ENCODE peak calls at places on chromosomes 2 and 18, in seven cellular contexts. Z, S, C, G, J, N and E are unnamed samples.

GRCh38 chr18:9808530-9809241 is 77.1 kb upstream of the TXNDC2 start:
- DNase-seq in J (peak; percentile 53), C (no peak), N (no peak), Z (no peak), G (no peak), S (no peak), E (no peak)

GRCh38 chr2:222946700-222947278 is 86.0 kb downstream of the ACSL3 start:
- DNase-seq in C (no peak), N (no peak), S (no peak), J (peak; percentile 36), Z (peak; percentile 40), G (no peak), E (no peak)

GRCh38 chr18:63930774-63931354 is 18.2 kb upstream of the HMSD start:
- DNase-seq in Z (no peak), G (no peak), S (no peak), C (no peak), J (no peak), N (no peak), E (no peak)

GRCh38 chr2:124325667-124326425 is 300.8 kb downstream of the CNTNAP5 start:
- DNase-seq in N (no peak), Z (peak; percentile 27), J (no peak), S (no peak), C (no peak), G (no peak), E (no peak)

GRCh38 chr2:238945433-238946150 is 97.7 kb downstream of the TWIST2 start:
- DNase-seq in S (no peak), J (peak; percentile 87), G (peak; percentile 40), C (no peak), N (no peak), Z (peak; percentile 68), E (no peak)

GRCh38 chr2:226366920-226367319 is 432.7 kb downstream of the IRS1 start:
- DNase-seq in N (no peak), Z (no peak), S (no peak), C (no peak), G (no peak), J (no peak), E (no peak)

GRCh38 chr2:230794472-230794871 is 70.3 kb upstream of the ITM2C start:
- DNase-seq in S (no peak), Z (no peak), N (no peak), C (no peak), G (no peak), J (no peak), E (no peak)

GRCh38 chr2:119059287-119059686 is 99.3 kb downstream of the C1QL2 start:
- DNase-seq in G (no peak), Z (no peak), C (no peak), J (no peak), N (no peak), S (no peak), E (no peak)

GRCh38 chr18:57738078-57738477 is 65.0 kb downstream of the ATP8B1 start:
- DNase-seq in C (no peak), N (no peak), G (no peak), J (no peak), S (no peak), Z (peak; percentile 46), E (no peak)

GRCh38 chr2:176637497-176638166 is 368.4 kb downstream of the MTX2 start:
- DNase-seq in J (peak; percentile 58), Z (peak; percentile 78), N (no peak), S (peak; percentile 37), G (peak; percentile 35), C (no peak), E (no peak)

GRCh38 chr18:48868468-48869466 is 82.0 kb downstream of the SMAD7 start:
- DNase-seq in G (no peak), J (no peak), S (peak; percentile 96), N (peak; percentile 26), C (no peak), Z (peak; percentile 17), E (no peak)

GRCh38 chr18:1018211-1018651 is 113.6 kb downstream of the ADCYAP1 start:
- DNase-seq in N (no peak), C (peak; percentile 37), G (no peak), Z (peak; percentile 67), J (no peak), S (no peak), E (peak; percentile 84)

GRCh38 chr2:120350801-120351324 is 4.9 kb downstream of the INHBB start:
- DNase-seq in G (peak; percentile 69), C (no peak), J (no peak), Z (no peak), S (no peak), N (no peak), E (no peak)
- H3K4me3 ChIP-seq in G (no peak overlapping the region), C (no peak overlapping the region), J (no peak overlapping the region), Z (no peak overlapping the region), S (no peak overlapping the region), N (no peak overlapping the region), E (no peak overlapping the region)

GRCh38 chr2:29106241-29106640 is 9.0 kb upstream of the CLIP4 start:
- DNase-seq in Z (no peak), J (no peak), G (no peak), N (no peak), S (no peak), C (no peak), E (no peak)

GRCh38 chr2:29104589-29105164 is 10.5 kb upstream of the CLIP4 start:
- DNase-seq in Z (no peak), C (no peak), S (no peak), G (no peak), N (no peak), J (no peak), E (no peak)

GRCh38 chr2:29108225-29108624 is 7.0 kb upstream of the CLIP4 start:
- DNase-seq in C (peak; percentile 37), J (peak; percentile 94), Z (peak; percentile 94), G (no peak), S (no peak), N (no peak), E (peak; percentile 65)

GRCh38 chr2:29106980-29107388 is 8.2 kb upstream of the CLIP4 start:
- DNase-seq in G (no peak), S (no peak), J (peak; percentile 44), C (no peak), N (no peak), Z (peak; percentile 47), E (no peak)

DNA sequence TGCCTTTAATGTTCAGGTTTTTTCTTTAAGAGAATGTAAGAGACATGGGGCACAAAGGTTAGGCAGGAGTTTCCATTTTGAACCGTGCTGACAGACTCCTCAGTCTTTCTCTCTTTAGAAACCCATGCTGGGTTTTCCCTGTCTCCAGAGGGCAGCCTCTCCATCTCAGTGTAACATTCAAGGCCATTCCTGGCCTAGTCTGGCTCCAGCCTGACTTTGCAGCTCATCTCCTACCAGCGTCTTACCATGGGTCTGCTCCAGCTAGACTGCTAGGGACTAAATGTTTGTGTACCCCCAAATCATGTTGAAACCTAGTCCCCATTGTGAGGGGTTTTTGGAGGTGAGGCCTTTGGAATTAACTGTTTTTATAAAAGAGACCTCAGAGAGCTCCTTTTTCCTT is 9.8 kb upstream of the CLIP4 start:
- DNase-seq in C (no peak), Z (no peak), N (no peak), S (no peak), J (no peak), G (no peak), E (no peak)
- TF ChIP-seq CTCF in C (no peak), Z (no peak), N (no peak), S (no peak), J (no peak), G (no peak), E (no peak)

DNA sequence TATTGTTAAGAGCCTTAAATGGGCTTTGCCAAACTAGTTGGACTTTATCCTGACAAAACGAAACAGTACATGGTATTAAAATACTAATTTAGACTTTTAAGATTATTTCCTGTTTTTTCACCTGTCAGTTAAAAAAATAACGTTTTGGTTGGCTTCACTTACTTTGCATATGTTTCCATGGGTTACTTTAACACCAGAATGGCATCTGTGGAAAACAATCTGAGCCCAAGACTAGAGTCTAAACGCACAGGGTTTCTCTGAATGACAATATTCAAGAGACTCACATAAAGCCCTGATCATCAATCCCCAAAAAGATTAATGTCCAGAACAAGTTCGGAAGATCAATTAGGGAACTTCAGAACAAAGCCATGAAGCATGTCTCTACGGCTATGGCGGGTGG is 888.0 kb downstream of the EPHA4 start:
- DNase-seq in N (no peak), G (no peak), J (no peak), C (no peak), Z (no peak), S (no peak), E (no peak)
- H3K4me3 ChIP-seq in N (no peak overlapping the region), G (no peak overlapping the region), J (no peak overlapping the region), C (no peak overlapping the region), Z (no peak overlapping the region), S (no peak overlapping the region), E (no peak overlapping the region)

GRCh38 chr2:50318147-50318546 is 713.8 kb downstream of the NRXN1 start:
- DNase-seq in J (no peak), C (no peak), S (no peak), N (no peak), G (no peak), Z (no peak), E (no peak)
- TF ChIP-seq CTCF in J (no peak), C (no peak), S (peak; percentile 4), N (no peak), G (no peak), Z (no peak), E (peak; percentile 5)

GRCh38 chr18:34329840-34330239 is 105.1 kb upstream of the NOL4 start:
- DNase-seq in C (no peak), Z (no peak), G (no peak), N (no peak), J (no peak), S (no peak), E (no peak)

DNA sequence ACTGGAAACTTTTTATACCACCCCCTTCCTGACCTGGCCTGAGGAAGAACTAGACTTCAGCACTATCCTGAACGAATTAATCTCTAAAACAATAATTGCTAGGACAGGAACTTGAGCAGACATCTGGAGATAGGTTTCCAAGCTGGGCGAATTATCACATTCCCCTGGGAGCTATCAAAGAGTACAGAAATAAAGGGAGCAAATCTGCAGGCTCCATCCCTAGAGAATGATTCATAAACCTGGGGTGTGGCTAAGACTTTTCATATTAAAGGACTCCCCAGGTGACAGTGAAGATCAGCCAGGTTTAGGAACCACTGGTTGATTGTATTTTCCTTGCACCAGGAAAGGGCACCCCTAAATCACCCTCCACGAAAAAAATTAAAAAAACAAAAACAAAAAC is 105.6 kb upstream of the NOL4 start:
- DNase-seq in S (no peak), J (peak; percentile 5), C (no peak), G (no peak), N (no peak), Z (no peak), E (no peak)
- H3K4me3 ChIP-seq in S (no peak overlapping the region), J (no peak overlapping the region), C (no peak overlapping the region), G (no peak overlapping the region), N (no peak overlapping the region), Z (no peak overlapping the region), E (no peak overlapping the region)

GRCh38 chr18:76410033-76410432 is 85.0 kb downstream of the ZNF516 start:
- DNase-seq in Z (no peak), G (no peak), C (no peak), N (no peak), J (no peak), S (no peak), E (no peak)
- TF ChIP-seq CTCF in Z (no peak), G (no peak), C (no peak), N (no peak), J (no peak), S (no peak), E (no peak)